ENCODE peak calls at places on chromosomes 11 and 22, in eight cellular contexts. Z, Y, M, A, U, H, W and G are unnamed samples.

GRCh38 chr11:119874660-119875238 is 145.7 kb upstream of the NECTIN1 start:
- DNase-seq in Z (no peak), Y (no peak), M (no peak), A (no peak), U (no peak), H (no peak), W (no peak), G (no peak)

GRCh38 chr22:39405346-39406085 is 5.9 kb downstream of the TAB1 start:
- DNase-seq in Z (peak), Y (peak), M (no peak), A (peak), U (no peak), H (peak), W (no peak), G (peak)

GRCh38 chr11:76139317-76139716 is 67.0 kb downstream of the WNT11 start:
- DNase-seq in Z (no peak), Y (no peak), M (no peak), A (no peak), U (no peak), H (no peak), W (no peak), G (no peak)

GRCh38 chr11:13104619-13105236 is 95.6 kb downstream of the RASSF10 start:
- DNase-seq in Z (no peak), Y (no peak), M (no peak), A (no peak), U (no peak), H (no peak), W (no peak), G (no peak)

GRCh38 chr22:38699784-38700183 is 959 bp downstream of the JOSD1 start:
- DNase-seq in Z (peak), Y (no peak), M (peak), A (peak), U (no peak), H (no peak), W (no peak), G (no peak)

GRCh38 chr11:85800595-85801342 is 10.2 kb downstream of the SYTL2 start:
- DNase-seq in Z (no peak), Y (no peak), M (no peak), A (no peak), U (no peak), H (no peak), W (no peak), G (no peak)

GRCh38 chr11:120413480-120413879 is 77.3 kb downstream of the ARHGEF12 start:
- DNase-seq in Z (peak), Y (no peak), M (no peak), A (peak), U (no peak), H (no peak), W (no peak), G (peak)

GRCh38 chr11:2287102-2287501 is 14.6 kb downstream of the C11orf21 start:
- DNase-seq in Z (no peak), Y (no peak), M (no peak), A (no peak), U (peak), H (peak), W (no peak), G (no peak)

GRCh38 chr22:36966851-36967535 is 52.3 kb downstream of the TST start:
- DNase-seq in Z (peak), Y (no peak), M (no peak), A (no peak), U (no peak), H (no peak), W (no peak), G (no peak)

GRCh38 chr22:37298748-37299495 is 16.6 kb downstream of the CYTH4 start:
- DNase-seq in Z (no peak), Y (no peak), M (no peak), A (no peak), U (no peak), H (no peak), W (peak), G (no peak)

GRCh38 chr11:91194551-91194950 is 971.7 kb upstream of the CHORDC1 start:
- DNase-seq in Z (no peak), Y (no peak), M (no peak), A (no peak), U (no peak), H (no peak), W (no peak), G (no peak)

GRCh38 chr11:122116591-122116990 is 576 bp upstream of the BLID start:
- DNase-seq in Z (no peak), Y (no peak), M (no peak), A (no peak), U (no peak), H (no peak), W (no peak), G (no peak)

GRCh38 chr22:19815093-19815822 is 39.4 kb downstream of the GNB1L start:
- DNase-seq in Z (peak), Y (no peak), M (no peak), A (no peak), U (no peak), H (no peak), W (no peak), G (no peak)

GRCh38 chr11:77063407-77063806 is 3.4 kb upstream of the CAPN5 start:
- DNase-seq in Z (no peak), Y (no peak), M (peak), A (no peak), U (no peak), H (no peak), W (no peak), G (no peak)

GRCh38 chr11:32562839-32563599 is 20.6 kb upstream of the EIF3M start:
- DNase-seq in Z (peak), Y (no peak), M (no peak), A (no peak), U (no peak), H (no peak), W (no peak), G (no peak)

GRCh38 chr11:123577081-123577598 is 77.3 kb downstream of the SCN3B start:
- DNase-seq in Z (peak), Y (peak), M (peak), A (peak), U (peak), H (peak), W (peak), G (no peak)

GRCh38 chr11:134725939-134726639 is 314.0 kb upstream of the B3GAT1 start:
- DNase-seq in Z (no peak), Y (no peak), M (peak), A (no peak), U (no peak), H (no peak), W (no peak), G (no peak)

GRCh38 chr11:116563028-116563712 is 209.6 kb downstream of the BUD13 start:
- DNase-seq in Z (peak), Y (no peak), M (no peak), A (peak), U (no peak), H (no peak), W (no peak), G (no peak)

GRCh38 chr11:75596914-75597313 is 34.9 kb downstream of the SERPINH1 start:
- DNase-seq in Z (no peak), Y (no peak), M (no peak), A (no peak), U (no peak), H (no peak), W (no peak), G (no peak)

GRCh38 chr11:58905141-58905715 is 34.1 kb upstream of the GLYATL1 start:
- DNase-seq in Z (peak), Y (no peak), M (peak), A (peak), U (no peak), H (no peak), W (no peak), G (no peak)

GRCh38 chr11:11243790-11244469 is 109.1 kb downstream of the CSNK2A3 start:
- DNase-seq in Z (no peak), Y (peak), M (no peak), A (peak), U (peak), H (peak), W (no peak), G (peak)

GRCh38 chr11:1652778-1653540 is 23.4 kb downstream of the KRTAP5-5 start:
- DNase-seq in Z (peak), Y (peak), M (peak), A (peak), U (peak), H (peak), W (peak), G (no peak)

GRCh38 chr22:38868886-38869381 is 3.1 kb downstream of the CBX6 start:
- DNase-seq in Z (peak), Y (peak), M (peak), A (peak), U (peak), H (peak), W (peak), G (no peak)

GRCh38 chr11:74699615-74700396 is 31.4 kb downstream of the CHRDL2 start:
- DNase-seq in Z (no peak), Y (no peak), M (no peak), A (no peak), U (no peak), H (no peak), W (no peak), G (no peak)

GRCh38 chr11:47616726-47617416 is 22.7 kb upstream of the C1QTNF4 start:
- DNase-seq in Z (peak), Y (peak), M (peak), A (peak), U (peak), H (peak), W (peak), G (no peak)

GRCh38 chr11:2587132-2587930 is 112.5 kb downstream of the KCNQ1OT1 start:
- DNase-seq in Z (no peak), Y (no peak), M (no peak), A (no peak), U (no peak), H (peak), W (no peak), G (no peak)

GRCh38 chr11:119832536-119832935 is 103.5 kb upstream of the NECTIN1 start:
- DNase-seq in Z (peak), Y (no peak), M (peak), A (no peak), U (peak), H (peak), W (no peak), G (no peak)

GRCh38 chr11:134037093-134037908 is 31.6 kb upstream of the JAM3 start:
- DNase-seq in Z (peak), Y (peak), M (peak), A (peak), U (peak), H (peak), W (no peak), G (no peak)

GRCh38 chr11:107898270-107898669 is 30.0 kb upstream of the RAB39A start:
- DNase-seq in Z (peak), Y (no peak), M (no peak), A (peak), U (no peak), H (no peak), W (peak), G (no peak)

GRCh38 chr11:119134389-119134978 is 13.1 kb downstream of the HINFP start:
- DNase-seq in Z (no peak), Y (no peak), M (no peak), A (no peak), U (no peak), H (no peak), W (peak), G (no peak)

GRCh38 chr11:130315354-130315970 is 745 bp upstream of the ZBTB44 start:
- DNase-seq in Z (no peak), Y (peak), M (peak), A (no peak), U (peak), H (peak), W (peak), G (no peak)

GRCh38 chr11:111077938-111078337 is 167.6 kb upstream of the POU2AF2 start:
- DNase-seq in Z (no peak), Y (no peak), M (no peak), A (no peak), U (no peak), H (no peak), W (no peak), G (no peak)

GRCh38 chr11:92123540-92123939 is 101.1 kb upstream of the FAT3 start:
- DNase-seq in Z (peak), Y (no peak), M (no peak), A (peak), U (no peak), H (no peak), W (no peak), G (no peak)

GRCh38 chr11:111938687-111939160 is 1.6 kb downstream of the DIXDC1 start:
- DNase-seq in Z (peak), Y (peak), M (no peak), A (peak), U (no peak), H (no peak), W (peak), G (no peak)

GRCh38 chr11:78212586-78213371 is 24.1 kb downstream of the USP35 start:
- DNase-seq in Z (peak), Y (peak), M (no peak), A (peak), U (no peak), H (no peak), W (no peak), G (no peak)

GRCh38 chr11:94134651-94135512 is 6.2 kb downstream of the PANX1 start:
- DNase-seq in Z (peak), Y (peak), M (peak), A (peak), U (peak), H (peak), W (no peak), G (peak)

GRCh38 chr11:2325719-2326118 is 23.9 kb downstream of the TSPAN32 start:
- DNase-seq in Z (peak), Y (no peak), M (no peak), A (no peak), U (no peak), H (no peak), W (no peak), G (no peak)

GRCh38 chr22:49093192-49093880 is 734.3 kb downstream of the BRD1 start:
- DNase-seq in Z (no peak), Y (no peak), M (no peak), A (no peak), U (no peak), H (no peak), W (no peak), G (no peak)

GRCh38 chr22:49094151-49094550 is 733.5 kb downstream of the BRD1 start:
- DNase-seq in Z (no peak), Y (no peak), M (no peak), A (no peak), U (no peak), H (no peak), W (no peak), G (no peak)

GRCh38 chr22:49091451-49091850 is 736.2 kb downstream of the BRD1 start:
- DNase-seq in Z (no peak), Y (no peak), M (no peak), A (no peak), U (no peak), H (no peak), W (no peak), G (no peak)

GRCh38 chr22:49091917-49092545 is 735.6 kb downstream of the BRD1 start:
- DNase-seq in Z (no peak), Y (no peak), M (no peak), A (no peak), U (no peak), H (no peak), W (no peak), G (no peak)

DNA sequence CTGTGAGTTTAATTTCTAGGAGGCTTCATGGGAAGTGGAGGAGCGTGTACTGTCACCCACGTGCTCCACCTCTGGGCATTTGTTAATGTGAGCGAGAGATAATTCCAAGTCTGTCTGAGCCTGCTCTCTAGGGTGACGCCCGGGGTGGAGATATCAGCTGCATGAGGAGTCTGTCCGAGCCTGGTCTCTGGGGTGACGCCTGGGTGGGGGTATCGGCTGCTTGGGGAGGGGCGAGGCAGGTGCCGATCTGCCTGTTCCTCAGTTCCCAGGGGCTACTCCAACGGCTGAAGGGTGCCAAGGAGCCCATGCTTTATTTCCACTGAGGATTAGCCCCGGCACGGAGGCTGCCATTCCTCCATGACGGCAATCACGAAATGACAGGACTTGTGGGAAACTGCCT is 734.9 kb downstream of the BRD1 start:
- DNase-seq in Z (no peak), Y (no peak), M (no peak), A (no peak), U (no peak), H (no peak), W (no peak), G (no peak)
- TF ChIP-seq CTCF in Z (no peak), Y (no peak), M (no peak), A (no peak), U (no peak), H (no peak), W (no peak), G (no peak)

GRCh38 chr22:30634477-30635233 is 926 bp upstream of the SLC35E4 start:
- DNase-seq in Z (peak), Y (peak), M (peak), A (peak), U (peak), H (peak), W (peak), G (no peak)
- H3K4me3 ChIP-seq in Z (peak), Y (peak), M (peak), A (peak), U (no peak), H (peak), W (peak), G (peak)

GRCh38 chr11:64153831-64154230 is 12.1 kb downstream of the MACROD1 start:
- DNase-seq in Z (no peak), Y (no peak), M (no peak), A (no peak), U (no peak), H (peak), W (no peak), G (no peak)
- TF ChIP-seq CTCF in Z (no peak), Y (no peak), M (no peak), A (no peak), U (no peak), H (no peak), W (no peak), G (no peak)

GRCh38 chr11:19768197-19768596 is 55.6 kb downstream of the NAV2 start:
- DNase-seq in Z (no peak), Y (no peak), M (no peak), A (no peak), U (no peak), H (no peak), W (no peak), G (no peak)

GRCh38 chr11:19767691-19768151 is 55.1 kb downstream of the NAV2 start:
- DNase-seq in Z (no peak), Y (no peak), M (no peak), A (no peak), U (no peak), H (no peak), W (no peak), G (no peak)

GRCh38 chr11:19769820-19770219 is 57.2 kb downstream of the NAV2 start:
- DNase-seq in Z (peak), Y (no peak), M (no peak), A (peak), U (no peak), H (no peak), W (no peak), G (no peak)

GRCh38 chr11:19770277-19770676 is 57.6 kb downstream of the NAV2 start:
- DNase-seq in Z (no peak), Y (no peak), M (no peak), A (no peak), U (no peak), H (no peak), W (no peak), G (no peak)

GRCh38 chr11:19768815-19769214 is 56.2 kb downstream of the NAV2 start:
- DNase-seq in Z (no peak), Y (no peak), M (no peak), A (no peak), U (no peak), H (no peak), W (no peak), G (no peak)
- H3K4me3 ChIP-seq in Z (no peak), Y (no peak), M (no peak), A (no peak), U (no peak), H (no peak), W (no peak), G (no peak)